ENCODE peak calls at places on chromosomes 2 and 18, in ten cellular contexts. B is adrenal gland; J is RWPE2; P is fibroblast of pulmonary artery; D is prostate gland; V is WERI-Rb-1; W is tibial nerve; A is breast epithelium; H is CD4-positive, alpha-beta memory T cell; F is naive thymus-derived CD4-positive, alpha-beta T cell. C is an unnamed sample.

GRCh38 chr2:218860950-218861381 is 1.4 kb downstream of the WNT6 start:
- DNase-seq in B (peak), J (no peak), P (peak), D (peak), V (peak), W (peak), A (peak), H (no peak), F (no peak), C (peak)

GRCh38 chr2:134468093-134468640 is 214.3 kb downstream of the MGAT5 start:
- DNase-seq in B (no peak), J (no peak), P (no peak), D (no peak), V (no peak), W (no peak), A (no peak), H (no peak), F (no peak), C (no peak)

GRCh38 chr2:24722141-24722790 is 70.9 kb downstream of the PTRHD1 start:
- DNase-seq in B (no peak), J (no peak), P (no peak), D (no peak), V (no peak), W (no peak), A (no peak), H (no peak), F (no peak), C (no peak)

GRCh38 chr2:42693013-42693575 is 70.8 kb downstream of the OXER1 start:
- DNase-seq in B (no peak), J (no peak), P (no peak), D (no peak), V (no peak), W (no peak), A (no peak), H (no peak), F (no peak), C (no peak)

GRCh38 chr2:88096708-88097107 is 29.1 kb downstream of the SMYD1 start:
- DNase-seq in B (no peak), J (no peak), P (no peak), D (no peak), V (no peak), W (no peak), A (no peak), H (no peak), F (no peak), C (no peak)

GRCh38 chr2:179990676-179991317 is 16.3 kb downstream of the CWC22 start:
- DNase-seq in B (no peak), J (no peak), P (no peak), D (no peak), V (no peak), W (no peak), A (no peak), H (no peak), F (no peak), C (no peak)

GRCh38 chr2:230408244-230408842 is 7.7 kb upstream of the SP100 start:
- DNase-seq in B (peak), J (no peak), P (peak), D (no peak), V (no peak), W (peak), A (no peak), H (no peak), F (no peak), C (peak)

GRCh38 chr2:238260879-238261278 is 21.0 kb upstream of the HES6 start:
- DNase-seq in B (peak), J (no peak), P (no peak), D (no peak), V (no peak), W (no peak), A (no peak), H (no peak), F (no peak), C (no peak)

GRCh38 chr2:176461686-176462376 is 192.6 kb downstream of the MTX2 start:
- DNase-seq in B (no peak), J (no peak), P (peak), D (no peak), V (no peak), W (no peak), A (no peak), H (no peak), F (no peak), C (peak)

GRCh38 chr2:8546319-8547283 is 135.3 kb upstream of the ID2 start:
- DNase-seq in B (no peak), J (peak), P (no peak), D (no peak), V (no peak), W (no peak), A (no peak), H (no peak), F (no peak), C (no peak)

GRCh38 chr2:6423131-6423530 is 442.6 kb downstream of the CMPK2 start:
- DNase-seq in B (no peak), J (no peak), P (no peak), D (no peak), V (no peak), W (no peak), A (no peak), H (no peak), F (no peak), C (no peak)

GRCh38 chr2:238398577-238398976 is 28.1 kb upstream of the ASB1 start:
- DNase-seq in B (no peak), J (no peak), P (no peak), D (no peak), V (no peak), W (no peak), A (no peak), H (no peak), F (no peak), C (no peak)

GRCh38 chr2:225334524-225334923 is 65.0 kb upstream of the NYAP2 start:
- DNase-seq in B (no peak), J (no peak), P (no peak), D (no peak), V (no peak), W (no peak), A (no peak), H (no peak), F (no peak), C (no peak)

GRCh38 chr2:88811238-88811637 is 119.8 kb downstream of the RPIA start:
- DNase-seq in B (no peak), J (no peak), P (no peak), D (no peak), V (no peak), W (no peak), A (no peak), H (no peak), F (no peak), C (no peak)

GRCh38 chr18:64111950-64112349 is 36.9 kb downstream of the LINC00305 start:
- DNase-seq in B (no peak), J (no peak), P (no peak), D (no peak), V (no peak), W (no peak), A (no peak), H (no peak), F (no peak), C (no peak)

GRCh38 chr2:239399404-239399999 is 1.3 kb downstream of the HDAC4 start:
- DNase-seq in B (peak), J (no peak), P (peak), D (peak), V (no peak), W (peak), A (no peak), H (peak), F (peak), C (peak)

GRCh38 chr2:206477296-206477695 is 34.0 kb downstream of the ADAM23 start:
- DNase-seq in B (no peak), J (no peak), P (peak), D (peak), V (no peak), W (no peak), A (no peak), H (no peak), F (no peak), C (peak)

GRCh38 chr2:187438459-187438858 is 9.6 kb downstream of the CALCRL start:
- DNase-seq in B (no peak), J (no peak), P (no peak), D (no peak), V (no peak), W (no peak), A (no peak), H (no peak), F (no peak), C (peak)
- H3K4me3 ChIP-seq in B (no peak), J (no peak), P (no peak), D (no peak), V (no peak), W (no peak), A (no peak), H (no peak), F (no peak), C (no peak)

DNA sequence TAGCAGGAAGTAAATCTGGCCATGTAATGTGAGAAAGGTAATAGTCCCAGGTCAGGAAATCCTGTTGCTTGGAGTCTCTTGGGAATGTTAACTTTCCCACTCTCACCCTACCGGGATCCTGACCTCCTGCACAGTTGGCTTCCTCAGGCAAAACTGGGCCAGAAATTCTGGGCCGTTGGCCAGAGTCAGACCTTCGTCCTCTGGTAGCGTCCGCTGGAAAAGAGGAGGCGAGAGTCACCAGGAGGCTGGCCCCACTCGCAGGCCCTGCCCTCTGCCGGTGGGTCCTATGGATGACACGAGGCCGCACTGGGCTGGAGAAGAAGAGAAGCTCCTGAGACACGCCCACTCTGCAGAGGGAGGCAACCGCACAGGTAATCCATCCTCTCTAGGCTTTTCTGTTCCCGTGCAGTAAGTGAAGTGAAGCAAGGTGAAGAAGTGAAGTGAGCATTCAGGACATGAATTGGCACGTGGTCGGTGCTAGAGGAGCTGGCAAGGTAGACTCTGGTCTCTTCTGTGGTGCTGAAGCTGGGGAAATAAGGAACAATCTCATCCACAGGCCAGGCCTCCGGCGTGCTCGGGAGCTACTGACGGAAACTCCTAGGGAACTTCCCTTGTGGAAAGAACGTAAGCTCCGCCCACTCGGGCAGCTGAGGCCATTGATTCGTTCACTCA is 182.7 kb upstream of the GLI2 start:
- DNase-seq in B (peak), J (peak), P (peak), D (peak), V (peak), W (peak), A (peak), H (no peak), F (no peak), C (peak)
- H3K4me3 ChIP-seq in B (no peak), J (no peak), P (no peak), D (no peak), V (no peak), W (no peak), A (peak), H (no peak), F (no peak), C (no peak)

DNA sequence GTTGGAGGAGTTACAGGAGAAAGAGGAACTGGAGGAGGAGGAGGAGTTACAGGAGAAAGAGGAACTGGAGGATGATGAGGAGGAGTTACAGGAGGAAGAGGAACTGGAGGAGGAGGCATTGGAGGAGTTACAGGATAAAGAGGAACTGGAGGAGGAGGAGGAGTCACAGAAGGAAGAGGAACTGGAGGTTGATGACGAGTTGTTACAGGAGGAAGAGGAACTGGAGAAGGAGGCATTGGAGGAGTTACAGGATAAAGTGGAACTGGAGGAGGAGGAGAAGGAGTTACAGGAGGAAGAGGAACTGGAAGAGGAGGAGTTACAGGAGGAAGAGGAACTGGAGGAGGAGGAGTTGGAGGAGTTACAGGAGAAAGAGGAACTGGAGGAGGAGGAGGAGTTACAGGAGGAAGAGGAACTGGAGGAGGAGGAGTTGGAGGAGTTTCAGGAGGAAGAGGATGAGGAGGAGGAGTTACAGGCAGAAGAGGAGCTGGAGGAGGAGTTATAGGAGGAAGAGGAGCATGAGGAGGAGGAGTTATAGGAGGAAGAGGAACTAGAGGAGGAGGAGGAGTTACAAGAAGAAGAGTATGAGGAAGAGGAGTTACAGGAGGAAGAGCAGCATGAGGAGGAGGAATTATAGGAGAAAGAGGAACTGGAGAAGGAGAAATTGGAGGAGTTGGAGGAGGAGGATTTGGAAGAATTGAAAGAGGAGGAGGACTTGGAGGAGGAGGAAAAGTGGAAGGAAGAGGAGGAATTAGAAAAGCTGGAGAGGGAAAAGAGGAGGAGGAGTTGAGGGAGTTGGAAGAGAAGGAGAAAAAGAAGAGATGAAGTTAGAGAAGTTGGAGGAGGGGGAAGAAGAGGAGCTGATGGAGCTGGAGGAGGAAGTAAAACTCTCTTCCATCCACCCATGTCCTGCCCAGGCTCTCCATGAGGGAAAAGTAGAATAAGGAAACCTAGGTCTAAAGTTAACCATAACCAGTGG is 37.2 kb downstream of the CLASP1 start:
- DNase-seq in B (no peak), J (no peak), P (no peak), D (no peak), V (no peak), W (no peak), A (no peak), H (no peak), F (no peak), C (no peak)
- H3K4me3 ChIP-seq in B (no peak), J (no peak), P (no peak), D (no peak), V (no peak), W (no peak), A (no peak), H (no peak), F (no peak), C (no peak)

DNA sequence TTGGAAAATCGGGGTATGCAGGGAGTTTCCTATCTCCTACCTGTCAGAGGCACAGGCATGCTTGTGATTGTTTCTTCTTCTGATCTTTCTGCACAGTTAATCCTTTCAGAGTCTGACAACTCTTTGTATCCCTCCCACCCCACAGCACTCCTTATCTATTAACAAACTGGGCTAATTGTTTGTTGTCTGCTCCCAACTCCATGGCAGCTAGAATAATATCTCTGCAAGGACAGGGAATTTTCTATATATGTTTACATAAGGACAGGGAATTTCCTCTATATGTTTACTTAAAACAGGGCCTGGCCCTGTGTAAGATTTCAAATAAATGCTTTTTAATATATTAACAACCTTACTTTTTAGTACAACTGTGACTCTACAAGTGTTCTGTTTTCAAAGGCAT is 36.0 kb upstream of the VRK2 start:
- DNase-seq in B (no peak), J (no peak), P (no peak), D (no peak), V (no peak), W (no peak), A (no peak), H (no peak), F (no peak), C (no peak)
- H3K4me3 ChIP-seq in B (no peak), J (no peak), P (no peak), D (no peak), V (no peak), W (no peak), A (no peak), H (no peak), F (no peak), C (no peak)